ENCODE peak calls at places on chromosomes 6 and 20, in four cellular contexts. B is heart left ventricle, O is tibial nerve, A is testis. P is an unnamed sample. For H3K4me1, the result is how much of the 10 kb centered on the place peaks cover.

GRCh38 chr6:65259080-65259479 is 447.9 kb downstream of the EYS start:
- DNase-seq in O (no peak), B (no peak), A (no peak), P (no peak)

GRCh38 chr6:28977351-28978136 is 27.6 kb downstream of the ZNF311 start:
- DNase-seq in A (no peak), O (no peak), B (no peak), P (no peak)

GRCh38 chr20:13302647-13303425 is 81.8 kb downstream of the ISM1 start:
- DNase-seq in O (no peak), A (peak), B (no peak), P (no peak)

GRCh38 chr6:26273673-26274595 is 91.1 kb upstream of the BTN3A2 start:
- DNase-seq in B (no peak), O (no peak), A (no peak), P (no peak)

GRCh38 chr6:131116755-131117360 is 18.4 kb upstream of the AKAP7 start:
- DNase-seq in O (no peak), A (no peak), B (no peak), P (peak)

GRCh38 chr6:166720859-166721258 is 93.8 kb upstream of the RPS6KA2 start:
- DNase-seq in O (no peak), A (no peak), B (no peak), P (no peak)

GRCh38 chr6:41712651-41713103 is 22.7 kb downstream of the TFEB start:
- DNase-seq in B (peak), O (peak), A (peak), P (peak)

GRCh38 chr6:144548525-144548924 is 263.4 kb downstream of the UTRN start:
- DNase-seq in O (no peak), A (no peak), B (no peak), P (no peak)

DNA sequence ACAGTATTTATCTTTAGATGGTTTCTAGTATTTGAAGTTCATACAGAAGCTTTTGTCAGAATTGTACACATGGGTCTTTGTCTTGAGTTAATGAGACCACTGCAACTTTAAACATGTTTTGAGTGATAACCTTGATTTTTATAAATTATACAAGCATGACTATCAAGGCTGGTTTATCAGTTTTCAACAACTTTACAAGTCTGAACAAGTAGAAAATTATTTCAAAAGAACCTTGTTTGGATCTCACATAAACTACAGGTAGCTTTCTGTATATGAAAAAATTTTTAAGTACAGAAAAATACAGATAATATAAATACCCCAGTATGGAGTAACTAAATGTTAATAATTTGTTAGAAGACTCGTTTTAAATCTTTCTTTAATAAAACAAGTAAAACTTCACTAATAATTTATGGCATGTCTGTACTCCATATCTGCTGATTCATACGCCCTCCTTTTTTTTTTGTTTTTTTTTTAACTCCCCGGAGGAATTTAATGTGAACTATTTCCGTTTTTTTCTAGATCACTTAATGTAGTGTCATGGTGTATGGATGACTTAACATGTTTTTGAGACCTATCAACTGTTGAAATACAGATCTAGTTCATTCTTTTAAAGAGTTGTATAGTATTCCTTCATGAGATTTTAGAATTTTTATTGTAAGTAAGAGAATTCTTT is 18.3 kb downstream of the VAPB start:
- DNase-seq in O (no peak), A (no peak), B (no peak), P (no peak)
- H3K27ac ChIP-seq in O (no peak), A (no peak), B (no peak), P (no peak)

DNA sequence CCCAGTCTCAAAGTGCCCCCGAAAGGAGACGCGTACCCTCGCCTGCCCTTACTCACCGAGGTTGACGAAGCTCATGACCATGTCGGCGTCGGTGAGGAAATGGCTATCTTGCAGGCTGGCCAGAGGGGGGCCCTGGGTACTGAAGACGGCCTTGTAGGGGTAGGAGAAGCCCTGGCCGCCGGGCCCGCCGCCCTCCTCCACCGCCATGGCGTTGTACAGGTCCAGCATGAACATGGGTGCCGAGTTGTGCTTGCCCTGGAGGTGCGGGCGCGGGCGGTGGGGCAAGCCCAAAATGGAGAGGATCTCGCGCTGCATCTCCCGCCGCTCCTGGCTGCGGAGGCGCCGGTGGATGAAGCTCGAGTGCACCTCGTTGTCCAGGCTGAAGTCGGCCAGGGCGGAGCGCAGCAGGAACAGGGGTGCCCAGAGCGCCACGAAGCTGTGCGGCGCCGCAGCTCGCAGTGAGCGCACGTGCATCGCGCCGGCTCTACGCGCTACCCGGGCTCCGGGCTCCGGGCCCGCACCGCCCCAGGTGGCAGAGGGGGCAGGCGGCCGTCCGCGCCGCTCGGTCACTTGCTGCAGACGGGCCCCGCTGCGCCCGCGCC is 691 bp downstream of the BMP7 start:
- DNase-seq in A (no peak), O (no peak), B (no peak), P (peak)
- H3K4me3 ChIP-seq in A (peak), O (peak), B (no peak), P (peak)

DNA sequence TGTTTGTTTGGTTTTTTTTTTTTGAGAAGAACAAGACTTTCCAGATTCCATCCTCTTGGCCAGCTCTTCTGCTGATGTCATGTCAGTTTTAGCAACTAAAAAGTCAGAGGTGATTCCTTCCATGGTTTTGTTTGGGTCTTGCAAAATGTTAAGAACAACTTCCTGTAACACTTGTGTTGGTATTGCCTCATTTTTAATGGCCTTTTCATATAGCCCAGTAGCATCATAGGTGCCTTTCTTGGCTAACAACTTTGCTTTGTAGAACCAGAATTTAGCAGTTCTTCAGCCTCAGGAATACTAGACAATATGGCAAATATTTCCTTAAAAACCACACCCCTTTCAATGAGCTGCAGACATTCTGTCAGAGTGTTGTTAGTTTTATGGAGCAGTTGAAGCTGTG is 99.5 kb upstream of the SIRPG start:
- DNase-seq in B (no peak), O (no peak), A (no peak), P (no peak)
- H3K4me1 ChIP-seq in B (under half), O (under half), A (under half), P (under half)

DNA sequence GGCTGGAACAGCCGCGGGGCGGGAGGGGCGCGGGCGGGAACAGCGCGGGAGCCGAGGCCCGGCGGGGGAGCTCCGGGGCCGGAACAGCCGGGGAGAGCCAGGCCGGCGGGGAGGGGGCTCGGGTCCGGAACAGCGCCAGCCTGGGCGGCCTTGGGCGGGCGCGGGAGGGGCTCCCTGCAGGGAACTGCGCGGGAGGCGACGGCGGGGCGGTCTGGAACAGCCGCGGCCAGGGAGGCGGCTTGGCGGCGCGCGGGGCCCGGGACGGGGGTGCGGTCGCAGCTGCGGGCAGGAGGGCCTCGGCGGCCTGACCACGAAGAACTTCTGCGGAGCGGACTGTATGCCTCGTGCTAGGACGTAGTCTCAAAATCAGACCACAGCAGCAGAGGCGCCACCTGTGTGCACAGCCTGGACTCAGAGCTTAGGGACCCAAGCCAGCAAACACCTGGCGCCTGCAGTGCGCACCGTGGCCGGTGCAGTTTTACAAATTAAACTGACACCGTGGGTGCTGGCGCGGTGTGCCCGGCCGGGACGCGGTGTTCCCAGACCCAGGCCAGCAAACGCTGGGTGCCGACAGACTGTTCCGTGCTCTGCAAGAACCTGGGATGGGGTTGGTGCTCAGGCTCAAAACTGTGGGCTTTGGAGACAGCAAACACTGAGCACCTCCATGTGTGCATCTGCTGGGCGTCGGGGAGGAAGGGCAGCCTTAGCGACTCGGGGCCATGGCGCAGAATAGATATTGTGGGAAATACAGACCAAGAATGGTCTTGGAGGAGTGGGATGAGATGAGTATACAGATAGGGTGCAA is 572 bp downstream of the ZNF341 start:
- DNase-seq in B (peak), A (peak), O (peak), P (peak)
- H3K27ac ChIP-seq in B (peak), A (peak), O (peak), P (peak)

GRCh38 chr6:111486475-111486874 is 3.5 kb upstream of the REV3L start:
- DNase-seq in B (no peak), O (no peak), A (no peak), P (no peak)

GRCh38 chr6:111483736-111484654 is 977 bp upstream of the REV3L start:
- DNase-seq in O (peak), A (peak), B (peak), P (peak)

GRCh38 chr6:111484655-111484974 is 1.6 kb upstream of the REV3L start:
- DNase-seq in O (no peak), A (no peak), B (no peak), P (no peak)

GRCh38 chr6:111486921-111487320 is 3.9 kb upstream of the REV3L start:
- DNase-seq in O (no peak), A (no peak), B (no peak), P (no peak)

DNA sequence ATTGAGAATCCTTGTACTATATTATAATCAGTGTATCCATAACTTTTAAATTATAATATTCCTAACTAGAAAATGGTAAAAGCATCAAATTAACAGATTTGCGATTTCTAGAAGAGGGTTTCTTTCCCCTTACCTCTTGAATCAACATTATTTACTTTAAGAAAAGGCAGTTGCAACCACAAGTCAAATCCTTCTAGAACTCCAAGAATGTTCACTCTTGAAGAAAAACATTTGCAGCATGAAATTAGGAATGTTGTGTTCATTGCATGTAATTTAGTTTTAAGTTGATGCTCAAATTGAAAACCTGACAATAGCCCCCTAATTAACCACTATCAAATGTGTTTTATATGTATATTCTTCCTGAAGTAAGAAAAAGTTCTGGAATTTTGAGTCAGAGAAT is 2.3 kb upstream of the REV3L start:
- DNase-seq in A (no peak), B (no peak), O (no peak), P (no peak)
- H3K4me3 ChIP-seq in A (no peak), B (peak), O (no peak), P (peak)

DNA sequence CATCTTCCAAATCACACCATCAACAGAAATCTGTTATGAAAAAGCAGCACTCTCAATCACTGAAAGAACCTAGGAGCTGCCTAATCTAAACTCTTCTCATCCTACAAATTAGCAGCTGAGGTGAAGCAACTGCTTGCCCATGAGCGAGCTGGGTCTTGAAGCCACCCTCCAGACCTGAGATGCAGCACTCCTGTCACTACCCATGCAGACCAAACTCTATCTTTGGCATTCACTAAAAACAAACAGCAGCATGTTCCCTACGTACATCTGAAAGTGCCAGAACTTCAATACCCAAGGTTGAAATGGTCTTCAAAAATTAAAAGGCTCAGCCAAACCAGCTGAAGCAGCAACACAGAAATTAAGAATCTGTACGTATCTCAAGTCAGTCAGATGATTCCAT is 14.3 kb downstream of the ADNP start:
- DNase-seq in A (no peak), B (no peak), O (no peak), P (no peak)
- H3K4me1 ChIP-seq in A (half or more), B (under half), O (under half), P (half or more)

GRCh38 chr6:50850223-50850751 is 31.6 kb downstream of the TFAP2B start:
- DNase-seq in B (no peak), A (peak), O (no peak), P (no peak)
- H3K27ac ChIP-seq in B (no peak), A (no peak), O (peak), P (no peak)

DNA sequence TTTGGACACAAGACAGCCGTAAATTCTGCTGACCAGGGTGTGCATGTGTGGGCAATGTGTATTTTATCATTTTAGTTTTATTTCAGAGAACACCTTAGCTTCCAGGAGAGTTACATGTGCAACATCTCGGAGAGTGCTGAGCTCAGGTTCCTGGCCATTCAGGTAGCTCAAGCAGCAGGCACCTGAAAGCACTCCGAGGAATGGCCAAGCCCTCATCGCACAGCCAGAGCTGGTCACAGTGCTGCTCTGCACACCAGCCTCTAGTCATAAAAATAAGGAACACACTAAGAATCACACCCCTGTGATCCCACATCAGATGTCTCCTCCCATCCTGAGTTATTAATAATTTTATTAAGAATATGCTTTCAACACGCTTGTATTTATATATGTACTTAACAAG is 36.2 kb upstream of the IRF4 start:
- DNase-seq in O (no peak), B (no peak), A (no peak), P (no peak)
- H3K4me3 ChIP-seq in O (no peak), B (no peak), A (no peak), P (no peak)

P was measured in heart right ventricle.